ENCODE peak calls at places on chromosome 11, in eight cellular contexts. K, D, Y, X, F, N, H and V are unnamed samples.

GRCh38 chr11:1200611-1201191 is 22.2 kb upstream of the MUC5B start:
- DNase-seq in X (peak; percentile 41), N (no peak), D (no peak), Y (peak; percentile 45), K (no peak), H (no peak), F (no peak), V (no peak)

GRCh38 chr11:7422544-7423331 is 62.6 kb upstream of the OLFML1 start:
- DNase-seq in F (no peak), D (no peak), K (no peak), X (no peak), H (no peak), N (no peak), Y (no peak), V (no peak)

GRCh38 chr11:2300936-2301630 is 635 bp downstream of the C11orf21 start:
- DNase-seq in X (no peak), F (no peak), Y (peak; percentile 47), D (no peak), N (no peak), K (peak; percentile 32), H (no peak), V (no peak)

GRCh38 chr11:17343907-17344306 is 7.7 kb upstream of the NCR3LG1 start:
- DNase-seq in Y (no peak), X (no peak), K (peak; percentile 52), D (no peak), H (peak; percentile 97), F (no peak), N (no peak), V (peak; percentile 54)

GRCh38 chr11:73221996-73222395 is 3.9 kb downstream of the P2RY2 start:
- DNase-seq in D (no peak), N (no peak), X (peak; percentile 37), H (no peak), Y (no peak), F (no peak), K (no peak), V (no peak)

GRCh38 chr11:118916842-118917388 is 8.8 kb downstream of the BCL9L start:
- DNase-seq in K (no peak), F (no peak), H (peak; percentile 82), D (no peak), X (no peak), Y (peak; percentile 81), N (no peak), V (peak; percentile 69)

GRCh38 chr11:33344611-33345010 is 87.4 kb downstream of the HIPK3 start:
- DNase-seq in F (no peak), K (no peak), Y (no peak), N (no peak), D (no peak), X (no peak), H (peak; percentile 21), V (no peak)

GRCh38 chr11:6828103-6828502 is 17.4 kb upstream of the OR10A5 start:
- DNase-seq in Y (no peak), H (no peak), F (peak; percentile 7), D (no peak), N (no peak), K (no peak), X (no peak), V (no peak)

GRCh38 chr11:8728566-8728965 is 46.0 kb downstream of the RPL27A start:
- DNase-seq in X (no peak), K (no peak), N (no peak), Y (no peak), D (no peak), F (no peak), H (peak; percentile 58), V (no peak)

GRCh38 chr11:27255447-27255828 is 107.6 kb downstream of the CCDC34 start:
- DNase-seq in X (no peak), D (no peak), Y (no peak), H (peak; percentile 74), K (no peak), N (no peak), F (no peak), V (peak; percentile 70)

GRCh38 chr11:79503028-79503427 is 62.2 kb upstream of the TENM4 start:
- DNase-seq in N (no peak), H (no peak), F (no peak), X (no peak), D (no peak), K (no peak), Y (no peak), V (no peak)

GRCh38 chr11:71198823-71199165 is 53.6 kb downstream of the SHANK2 start:
- DNase-seq in D (no peak), X (no peak), Y (no peak), K (no peak), H (no peak), F (no peak), N (no peak), V (no peak)

GRCh38 chr11:103294516-103294915 is 185.3 kb downstream of the DYNC2H1 start:
- DNase-seq in Y (no peak), X (no peak), K (no peak), F (no peak), N (no peak), H (no peak), D (no peak), V (no peak)

GRCh38 chr11:116733959-116734517 is 38.7 kb downstream of the BUD13 start:
- DNase-seq in X (no peak), K (no peak), Y (peak; percentile 33), D (no peak), N (no peak), H (no peak), F (no peak), V (no peak)

GRCh38 chr11:1868636-1869291 is 15.9 kb downstream of the LSP1 start:
- DNase-seq in D (no peak), Y (no peak), X (no peak), K (no peak), F (no peak), H (no peak), N (no peak), V (no peak)

GRCh38 chr11:68677432-68677831 is 6.9 kb upstream of the GAL start:
- DNase-seq in Y (no peak), N (no peak), K (no peak), D (no peak), X (peak; percentile 44), F (no peak), H (peak; percentile 69), V (peak; percentile 48)

GRCh38 chr11:19976281-19976941 is 183.9 kb downstream of the DBX1 start:
- DNase-seq in X (no peak), F (no peak), D (no peak), K (no peak), Y (no peak), H (no peak), N (no peak), V (no peak)

GRCh38 chr11:108870373-108871020 is 205.6 kb downstream of the DDX10 start:
- DNase-seq in X (no peak), N (no peak), K (no peak), H (peak; percentile 86), D (no peak), F (no peak), Y (no peak), V (no peak)

GRCh38 chr11:4821021-4821420 is at the start of gene OR51F2:
- DNase-seq in K (no peak), D (no peak), Y (no peak), F (no peak), N (no peak), X (no peak), H (no peak), V (no peak)

GRCh38 chr11:36899796-36900195 is 301.8 kb upstream of the RAG2 start:
- DNase-seq in N (no peak), H (no peak), F (no peak), Y (no peak), D (no peak), K (no peak), X (no peak), V (no peak)

GRCh38 chr11:84390441-84391078 is 1104.4 kb upstream of the CCDC90B start:
- DNase-seq in K (no peak), Y (no peak), X (no peak), H (no peak), D (peak; percentile 9), N (no peak), F (no peak), V (no peak)

GRCh38 chr11:34565417-34566208 is 52.0 kb upstream of the ELF5 start:
- DNase-seq in X (no peak), F (no peak), H (no peak), N (no peak), D (peak; percentile 26), Y (no peak), K (no peak), V (no peak)

GRCh38 chr11:32317646-32318045 is 117.7 kb downstream of the WT1 start:
- DNase-seq in D (no peak), N (no peak), K (no peak), X (no peak), Y (no peak), H (no peak), F (no peak), V (no peak)

GRCh38 chr11:64165482-64165841 is 451 bp downstream of the MACROD1 start:
- DNase-seq in H (no peak), F (no peak), Y (no peak), K (peak; percentile 17), X (no peak), N (no peak), D (peak; percentile 34), V (no peak)

GRCh38 chr11:17978553-17979287 is 34.1 kb downstream of the SERGEF start:
- DNase-seq in K (peak; percentile 9), H (peak; percentile 48), N (no peak), Y (peak; percentile 76), X (no peak), F (peak; percentile 56), D (peak; percentile 69), V (no peak)

GRCh38 chr11:9473408-9473807 is 12.6 kb downstream of the ZNF143 start:
- DNase-seq in X (no peak), D (no peak), K (no peak), N (no peak), F (no peak), H (no peak), Y (no peak), V (no peak)

GRCh38 chr11:14253878-14254277 is 105.1 kb downstream of the RRAS2 start:
- DNase-seq in D (no peak), X (no peak), K (no peak), F (no peak), Y (no peak), N (no peak), H (no peak), V (no peak)

GRCh38 chr11:64314146-64314804 is 3.1 kb downstream of the TRMT112 start:
- DNase-seq in H (no peak), Y (no peak), K (no peak), F (no peak), N (no peak), X (no peak), D (no peak), V (no peak)

GRCh38 chr11:112166561-112166960 is 611 bp upstream of the TEX12 start:
- DNase-seq in F (no peak), K (no peak), X (no peak), Y (no peak), D (no peak), H (peak; percentile 94), N (no peak), V (peak; percentile 1)

GRCh38 chr11:94676769-94677168 is 91.4 kb upstream of the AMOTL1 start:
- DNase-seq in K (no peak), N (no peak), X (no peak), H (no peak), Y (no peak), D (no peak), F (no peak), V (no peak)

GRCh38 chr11:111765984-111766833 is at the start of gene PPP2R1B:
- DNase-seq in F (peak; percentile 70), X (peak; percentile 90), Y (peak; percentile 92), H (peak; percentile 66), N (peak; percentile 74), D (peak; percentile 68), K (peak; percentile 78), V (no peak)

GRCh38 chr11:118060879-118061278 is 16.0 kb upstream of the TMPRSS4 start:
- DNase-seq in Y (no peak), X (peak; percentile 52), K (no peak), N (no peak), D (no peak), H (no peak), F (no peak), V (no peak)

GRCh38 chr11:17063171-17064002 is 14.1 kb downstream of the RPS13 start:
- DNase-seq in D (peak; percentile 79), F (peak; percentile 31), Y (peak; percentile 74), N (no peak), X (peak; percentile 79), K (peak; percentile 66), H (peak; percentile 49), V (no peak)